ENCODE peak calls at places on chromosomes 11 and 22, in four cellular contexts. R, Y, S and Q are unnamed samples.

GRCh38 chr22:30245985-30246901 is at the start of gene LIF:
- DNase-seq in R (peak; percentile 19), Y (peak; percentile 60), S (peak; percentile 86), Q (no peak)

GRCh38 chr22:40819741-40820140 is 595 bp upstream of the SLC25A17 start:
- DNase-seq in R (no peak), Y (no peak), S (peak; percentile 42), Q (no peak)

GRCh38 chr22:43277987-43278601 is 65.1 kb downstream of the SCUBE1 start:
- DNase-seq in R (no peak), Y (no peak), S (no peak), Q (no peak)

GRCh38 chr11:60767388-60767811 is 10.7 kb downstream of the MS4A15 start:
- DNase-seq in R (peak; percentile 16), Y (peak; percentile 91), S (no peak), Q (no peak)

GRCh38 chr11:29448246-29448877 is 568.5 kb downstream of the KCNA4 start:
- DNase-seq in R (peak; percentile 54), Y (no peak), S (peak; percentile 25), Q (no peak)

GRCh38 chr11:107801641-107802040 is 56.9 kb downstream of the SLC35F2 start:
- DNase-seq in R (no peak), Y (no peak), S (no peak), Q (no peak)

GRCh38 chr22:42928969-42929837 is 72.1 kb upstream of the ARFGAP3 start:
- DNase-seq in R (no peak), Y (no peak), S (no peak), Q (no peak)

GRCh38 chr11:45089251-45089650 is 57.2 kb upstream of the PRDM11 start:
- DNase-seq in R (peak; percentile 14), Y (no peak), S (peak; percentile 93), Q (no peak)

GRCh38 chr22:30609260-30610185 is 2.5 kb downstream of the TCN2 start:
- DNase-seq in R (peak; percentile 82), Y (peak; percentile 81), S (peak; percentile 86), Q (no peak)

GRCh38 chr11:251550-251949 is 14.8 kb downstream of the PSMD13 start:
- DNase-seq in R (no peak), Y (peak; percentile 66), S (no peak), Q (no peak)

GRCh38 chr11:82969811-82970210 is 68.3 kb downstream of the DDIAS start:
- DNase-seq in R (no peak), Y (no peak), S (no peak), Q (no peak)

GRCh38 chr11:60455531-60456042 is at the start of gene MS4A1:
- DNase-seq in R (no peak), Y (no peak), S (no peak), Q (no peak)

GRCh38 chr22:29359469-29359868 is 28.9 kb downstream of the AP1B1 start:
- DNase-seq in R (peak; percentile 77), Y (peak; percentile 41), S (peak; percentile 53), Q (no peak)

GRCh38 chr11:64230985-64231365 is 627 bp downstream of the DNAJC4 start:
- DNase-seq in R (no peak), Y (no peak), S (no peak), Q (no peak)

GRCh38 chr11:102831128-102831708 is 12.2 kb downstream of the MMP3 start:
- DNase-seq in R (peak; percentile 63), Y (no peak), S (peak; percentile 23), Q (no peak)

GRCh38 chr11:117121176-117121575 is 22.9 kb upstream of the PAFAH1B2 start:
- DNase-seq in R (no peak), Y (no peak), S (peak; percentile 74), Q (no peak)

GRCh38 chr11:94877446-94878200 is 95.7 kb downstream of the CWC15 start:
- DNase-seq in R (no peak), Y (no peak), S (no peak), Q (no peak)

GRCh38 chr11:61679893-61680621 is at the start of gene DAGLA:
- DNase-seq in R (peak; percentile 54), Y (peak; percentile 97), S (peak; percentile 43), Q (no peak)

GRCh38 chr22:29478326-29479276 is 1.4 kb upstream of the NEFH start:
- DNase-seq in R (peak; percentile 14), Y (peak; percentile 56), S (no peak), Q (no peak)

GRCh38 chr11:111871693-111872161 is 346 bp upstream of the ALG9 start:
- DNase-seq in R (no peak), Y (no peak), S (no peak), Q (no peak)

GRCh38 chr11:112728716-112729115 is 232.5 kb upstream of the NCAM1 start:
- DNase-seq in R (no peak), Y (no peak), S (no peak), Q (no peak)

GRCh38 chr11:71076021-71076420 is 176.4 kb downstream of the SHANK2 start:
- DNase-seq in R (no peak), Y (no peak), S (no peak), Q (no peak)

GRCh38 chr11:114075891-114076441 is 16.5 kb downstream of the ZBTB16 start:
- DNase-seq in R (peak; percentile 57), Y (peak; percentile 61), S (peak; percentile 24), Q (no peak)

GRCh38 chr22:19990188-19990587 is 26.4 kb downstream of the ARVCF start:
- DNase-seq in R (no peak), Y (no peak), S (no peak), Q (no peak)

GRCh38 chr22:44627521-44628139 is 74.4 kb upstream of the PRR5 start:
- DNase-seq in R (no peak), Y (no peak), S (no peak), Q (no peak)

GRCh38 chr11:66881927-66882452 is 25.1 kb downstream of the LRFN4 start:
- DNase-seq in R (no peak), Y (no peak), S (no peak), Q (no peak)

GRCh38 chr11:68816917-68817419 is 24.7 kb downstream of the CPT1A start:
- DNase-seq in R (no peak), Y (no peak), S (no peak), Q (no peak)

GRCh38 chr11:607020-607780 is 8.6 kb downstream of the IRF7 start:
- DNase-seq in R (no peak), Y (no peak), S (no peak), Q (no peak)

GRCh38 chr11:134386945-134387344 is 25.1 kb downstream of the B3GAT1 start:
- DNase-seq in R (no peak), Y (no peak), S (no peak), Q (no peak)

GRCh38 chr11:20443596-20443995 is 56.1 kb downstream of the PRMT3 start:
- DNase-seq in R (peak; percentile 42), Y (no peak), S (peak; percentile 28), Q (no peak)

GRCh38 chr11:113385749-113386148 is 1.8 kb upstream of the ANKK1 start:
- DNase-seq in R (no peak), Y (no peak), S (no peak), Q (no peak)

GRCh38 chr11:104522650-104523049 is 358.7 kb upstream of the PDGFD start:
- DNase-seq in R (no peak), Y (no peak), S (peak; percentile 41), Q (no peak)

GRCh38 chr11:3947084-3947483 is 91.6 kb downstream of the STIM1 start:
- DNase-seq in R (peak; percentile 77), Y (no peak), S (peak; percentile 67), Q (no peak)

GRCh38 chr11:106152824-106153223 is 75.4 kb downstream of the AASDHPPT start:
- DNase-seq in R (no peak), Y (no peak), S (peak; percentile 22), Q (no peak)

GRCh38 chr22:19876314-19876940 is 21.8 kb upstream of the GNB1L start:
- DNase-seq in R (peak; percentile 54), Y (no peak), S (no peak), Q (no peak)

GRCh38 chr11:13135385-13136271 is 126.5 kb downstream of the RASSF10 start:
- DNase-seq in R (peak; percentile 57), Y (no peak), S (peak; percentile 90), Q (no peak)

GRCh38 chr11:28298209-28298608 is 190.0 kb downstream of the METTL15 start:
- DNase-seq in R (no peak), Y (no peak), S (no peak), Q (no peak)
- H3K9me1 ChIP-seq in R (no peaks in the 10 kb centered on the region), Y (no peaks in the 10 kb centered on the region), S (peaks cover 4% of the 10 kb centered on the region), Q (no peaks in the 10 kb centered on the region)

GRCh38 chr22:25366408-25366807 is 147.0 kb downstream of the CRYBB2 start:
- DNase-seq in R (no peak), Y (no peak), S (no peak), Q (no peak)

GRCh38 chr22:25367756-25368155 is 148.3 kb downstream of the CRYBB2 start:
- DNase-seq in R (no peak), Y (no peak), S (no peak), Q (no peak)

GRCh38 chr22:25366876-25367466 is 147.5 kb downstream of the CRYBB2 start:
- DNase-seq in R (no peak), Y (no peak), S (no peak), Q (no peak)

GRCh38 chr22:25369133-25369532 is 149.7 kb downstream of the CRYBB2 start:
- DNase-seq in R (no peak), Y (no peak), S (no peak), Q (no peak)

DNA sequence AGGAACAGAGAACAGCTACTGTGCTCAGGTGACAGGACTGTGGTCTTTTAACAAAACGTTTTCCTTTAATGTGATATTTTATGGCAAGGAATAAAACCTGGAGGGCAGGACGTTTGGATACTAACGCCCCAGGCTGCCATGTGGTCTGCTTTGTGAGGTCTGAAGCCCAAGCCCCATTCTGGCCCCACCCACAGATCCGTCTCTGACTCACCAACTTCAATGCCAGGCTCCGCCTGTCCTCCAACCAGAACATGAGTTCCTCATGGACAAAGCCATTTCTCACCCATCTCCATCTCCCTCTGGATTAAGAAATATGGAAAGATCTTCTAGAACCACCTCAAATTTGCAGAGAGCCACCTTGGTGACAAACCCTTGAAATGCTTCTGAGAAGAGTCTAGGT is 148.8 kb downstream of the CRYBB2 start:
- DNase-seq in R (no peak), Y (no peak), S (peak; percentile 77), Q (peak; percentile 23)
- H3K9me1 ChIP-seq in R (no peaks in the 10 kb centered on the region), Y (no peaks in the 10 kb centered on the region), S (peaks cover 11% of the 10 kb centered on the region), Q (no peaks in the 10 kb centered on the region)

DNA sequence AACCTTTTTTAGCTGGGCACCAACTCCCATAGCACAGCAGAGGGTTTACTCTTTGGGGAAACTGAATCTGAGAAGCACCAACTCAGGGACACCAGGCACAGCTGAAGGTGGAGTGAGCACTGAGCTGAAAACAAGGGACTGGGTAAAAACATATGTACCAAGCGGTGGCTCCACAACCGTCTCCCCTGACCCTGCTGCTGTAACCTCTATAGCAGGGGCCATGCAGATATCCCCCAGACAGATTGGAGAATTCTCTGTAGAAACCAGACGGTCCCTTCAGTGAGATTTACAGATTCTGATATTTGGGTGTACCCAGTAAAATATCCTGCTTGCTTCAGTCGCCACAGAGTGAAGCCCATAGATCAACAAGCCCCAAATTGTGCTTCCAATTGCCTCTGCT is 4.3 kb upstream of the SNX32 start:
- DNase-seq in R (no peak), Y (peak; percentile 3), S (no peak), Q (no peak)
- H3K9me1 ChIP-seq in R (no peaks in the 10 kb centered on the region), Y (no peaks in the 10 kb centered on the region), S (peaks cover 11% of the 10 kb centered on the region), Q (no peaks in the 10 kb centered on the region)

DNA sequence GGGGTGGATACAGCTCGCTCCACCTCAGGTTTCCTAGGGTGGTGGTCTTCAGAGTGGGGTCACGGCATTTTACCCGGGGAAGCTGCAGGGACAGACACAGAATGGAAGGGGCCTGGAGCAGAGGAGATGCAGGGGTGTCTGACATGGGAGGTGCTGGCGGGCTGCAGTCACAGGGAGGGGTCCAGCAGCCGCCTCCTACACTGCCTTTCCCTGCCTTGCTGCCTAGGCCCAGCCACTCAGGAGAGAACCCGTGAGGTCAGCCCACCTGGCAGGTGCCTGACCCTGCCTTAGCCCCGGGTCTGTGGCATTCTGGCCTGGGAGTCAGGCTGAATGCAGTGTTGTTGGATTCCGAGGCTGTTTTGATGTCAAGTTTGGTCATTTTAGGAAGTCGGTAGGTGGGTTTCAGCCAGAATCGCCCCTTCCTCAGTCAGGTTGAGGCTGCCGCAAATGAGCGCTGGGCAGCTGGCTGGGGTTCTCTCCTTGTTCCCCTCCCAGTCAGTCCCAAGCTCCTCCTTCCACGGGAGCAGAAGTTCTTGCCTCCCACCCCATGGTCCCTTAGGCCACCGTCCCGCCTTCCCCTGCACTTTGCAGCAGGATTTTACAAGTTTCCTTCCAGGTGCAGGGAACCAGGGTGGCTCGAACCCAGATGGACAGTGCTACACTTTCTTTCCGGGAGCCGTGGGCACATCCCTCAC is 294.5 kb downstream of the TBC1D22A start:
- DNase-seq in R (no peak), Y (no peak), S (no peak), Q (no peak)
- H3K9me1 ChIP-seq in R (no peaks in the 10 kb centered on the region), Y (no peaks in the 10 kb centered on the region), S (peaks cover 14% of the 10 kb centered on the region), Q (no peaks in the 10 kb centered on the region)